ENCODE peak calls at places on chromosome 21, in eight cellular contexts. P is NCI-H2081; R is A172; W is GM12864; J is left ventricle myocardium inferior; E is effector CD4-positive, alpha-beta T cell; H is stimulated activated CD4-positive, alpha-beta T cell treated with anti-CD3 and anti-CD28 coated beads, TNF-alpha, amount 100 ng/mL, for 4 hours; N is T follicular helper cell. Y is an unnamed sample.

GRCh38 chr21:31347435-31348032 is 3.5 kb upstream of the TIAM1 start:
- DNase-seq in J (no peak), R (peak), E (no peak), W (no peak), N (no peak), H (no peak), P (peak), Y (no peak)

GRCh38 chr21:16838330-16838729 is 674.5 kb upstream of the CXADR start:
- DNase-seq in N (no peak), R (no peak), P (no peak), J (no peak), E (no peak), W (no peak), H (no peak), Y (no peak)

GRCh38 chr21:33578214-33578613 is 10.3 kb downstream of the DONSON start:
- DNase-seq in W (no peak), E (no peak), R (no peak), H (no peak), P (no peak), N (no peak), J (no peak), Y (no peak)

GRCh38 chr21:29304577-29304976 is 5.9 kb downstream of the BACH1 start:
- DNase-seq in J (no peak), N (no peak), E (no peak), R (no peak), W (no peak), P (no peak), H (no peak), Y (no peak)

GRCh38 chr21:27314096-27314495 is 347.2 kb upstream of the ADAMTS5 start:
- DNase-seq in E (no peak), H (no peak), R (no peak), P (no peak), J (no peak), N (no peak), W (no peak), Y (no peak)

GRCh38 chr21:14737922-14738321 is 191.8 kb upstream of the SAMSN1 start:
- DNase-seq in E (peak), J (no peak), P (peak), N (peak), R (peak), H (no peak), W (no peak), Y (peak)

GRCh38 chr21:43832648-43833047 is 32.4 kb upstream of the AGPAT3 start:
- DNase-seq in N (no peak), J (no peak), E (no peak), H (no peak), R (no peak), P (no peak), W (no peak), Y (no peak)

GRCh38 chr21:41678016-41678935 is 88.6 kb downstream of the RIPK4 start:
- DNase-seq in P (peak), J (no peak), E (no peak), R (peak), H (no peak), W (no peak), N (no peak), Y (peak)

GRCh38 chr21:45468051-45468970 is 63.3 kb downstream of the COL18A1 start:
- DNase-seq in H (no peak), E (no peak), J (peak), P (no peak), N (no peak), R (no peak), W (no peak), Y (no peak)

GRCh38 chr21:43271452-43272020 is 102.7 kb downstream of the CRYAA start:
- DNase-seq in N (no peak), R (no peak), J (peak), H (no peak), E (no peak), P (no peak), W (no peak), Y (no peak)

GRCh38 chr21:33064623-33064996 is 5.3 kb upstream of the OLIG1 start:
- DNase-seq in J (no peak), R (no peak), P (no peak), W (no peak), H (no peak), N (no peak), E (no peak), Y (no peak)

GRCh38 chr21:31484219-31484618 is 140.2 kb upstream of the TIAM1 start:
- DNase-seq in P (peak), J (no peak), N (no peak), W (no peak), R (no peak), E (no peak), H (no peak), Y (no peak)

GRCh38 chr21:29499229-29499628 is 200.5 kb downstream of the BACH1 start:
- DNase-seq in P (no peak), R (no peak), J (no peak), N (no peak), W (no peak), E (no peak), H (no peak), Y (no peak)